ENCODE peak calls at places on chromosomes 13 and 19, in four cellular contexts. D, V, O and H are unnamed samples.

GRCh38 chr19:588758-589692 is 656 bp upstream of the HCN2 start:
- DNase-seq in D (no peak), V (no peak), O (no peak), H (no peak)

GRCh38 chr19:5225486-5226345 is 114.9 kb downstream of the PTPRS start:
- DNase-seq in D (peak; percentile 16), V (no peak), O (no peak), H (no peak)

GRCh38 chr13:26442541-26442940 is 114.9 kb upstream of the WASF3 start:
- DNase-seq in D (no peak), V (no peak), O (no peak), H (no peak)

GRCh38 chr19:48218964-48219363 is 36.7 kb downstream of the CARD8 start:
- DNase-seq in D (no peak), V (no peak), O (no peak), H (no peak)

GRCh38 chr13:29465741-29466293 is 129.7 kb downstream of the SLC7A1 start:
- DNase-seq in D (peak; percentile 52), V (peak; percentile 57), O (peak; percentile 14), H (peak; percentile 23)

GRCh38 chr13:101331731-101332130 is 84.6 kb downstream of the NALCN start:
- DNase-seq in D (no peak), V (no peak), O (no peak), H (no peak)

GRCh38 chr19:16594681-16595091 is 22.5 kb upstream of the SLC35E1 start:
- DNase-seq in D (no peak), V (no peak), O (no peak), H (no peak)

GRCh38 chr19:46678110-46678732 is 17.2 kb upstream of the DACT3 start:
- DNase-seq in D (no peak), V (no peak), O (no peak), H (no peak)

GRCh38 chr13:60509601-60510386 is 112.8 kb downstream of the TDRD3 start:
- DNase-seq in D (no peak), V (no peak), O (no peak), H (no peak)

GRCh38 chr13:67200183-67200582 is 30.0 kb downstream of the PCDH9 start:
- DNase-seq in D (no peak), V (no peak), O (no peak), H (no peak)

GRCh38 chr13:80721689-80722088 is 380.8 kb upstream of the SPRY2 start:
- DNase-seq in D (no peak), V (no peak), O (no peak), H (no peak)

GRCh38 chr13:66313408-66313807 is 916.7 kb downstream of the PCDH9 start:
- DNase-seq in D (no peak), V (no peak), O (no peak), H (no peak)

GRCh38 chr19:40348961-40349507 is 539 bp downstream of the PLD3 start:
- DNase-seq in D (no peak), V (no peak), O (peak; percentile 48), H (peak; percentile 65)

GRCh38 chr13:43235028-43235427 is 211.6 kb downstream of the DNAJC15 start:
- DNase-seq in D (no peak), V (no peak), O (no peak), H (no peak)

GRCh38 chr13:97411894-97412460 is 22.0 kb upstream of the RAP2A start:
- DNase-seq in D (no peak), V (no peak), O (no peak), H (no peak)

GRCh38 chr13:105518086-105518485 is 1017.4 kb downstream of the EFNB2 start:
- DNase-seq in D (no peak), V (no peak), O (no peak), H (no peak)

GRCh38 chr19:33130433-33130832 is 1.5 kb upstream of the WDR88 start:
- DNase-seq in D (no peak), V (no peak), O (no peak), H (no peak)

GRCh38 chr19:33129901-33130300 is 2.0 kb upstream of the WDR88 start:
- DNase-seq in D (no peak), V (no peak), O (no peak), H (no peak)

GRCh38 chr19:33125929-33126388 is 6.0 kb upstream of the WDR88 start:
- DNase-seq in D (peak; percentile 45), V (peak; percentile 45), O (peak; percentile 23), H (peak; percentile 72)

GRCh38 chr19:33118643-33119042 is 13.3 kb upstream of the WDR88 start:
- DNase-seq in D (no peak), V (no peak), O (no peak), H (no peak)

GRCh38 chr19:33124207-33125098 is 7.5 kb upstream of the WDR88 start:
- DNase-seq in D (no peak), V (no peak), O (no peak), H (no peak)
- TF ChIP-seq POLR2A in D (no peak), V (no peak), O (no peak), H (no peak)

DNA sequence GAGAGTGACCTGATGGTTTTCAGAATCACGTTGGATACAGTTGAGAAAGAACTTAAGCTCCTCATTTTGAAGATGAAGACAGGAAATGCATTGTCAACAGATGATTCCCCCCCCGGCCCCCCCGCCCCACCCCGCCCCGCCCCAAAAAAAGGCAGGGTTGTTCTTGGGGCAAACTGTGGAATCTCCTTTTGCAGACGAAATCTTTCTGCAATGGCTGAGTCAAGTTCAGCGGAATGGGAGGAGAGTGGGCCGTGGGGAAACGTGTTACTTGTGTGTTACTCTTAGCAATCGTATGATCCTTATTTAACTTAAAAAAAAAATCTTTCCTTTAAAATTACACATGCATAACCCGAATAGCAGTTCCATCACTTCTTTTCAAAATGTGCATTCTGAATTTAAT is 348.4 kb upstream of the ARGLU1 start:
- DNase-seq in D (no peak), V (no peak), O (no peak), H (no peak)
- H3K4me1 ChIP-seq in D (peaks cover 11% of the 10 kb centered on the region), V (no peaks in the 10 kb centered on the region), O (no peaks in the 10 kb centered on the region), H (peaks cover 4% of the 10 kb centered on the region)

GRCh38 chr19:2528543-2529173 is 52.7 kb downstream of the GADD45B start:
- DNase-seq in D (no peak), V (no peak), O (no peak), H (no peak)

GRCh38 chr19:2527716-2528115 is 51.8 kb downstream of the GADD45B start:
- DNase-seq in D (no peak), V (no peak), O (no peak), H (no peak)

GRCh38 chr19:2527171-2527570 is 51.2 kb downstream of the GADD45B start:
- DNase-seq in D (no peak), V (no peak), O (no peak), H (no peak)

GRCh38 chr19:2532252-2533071 is 56.5 kb downstream of the GADD45B start:
- DNase-seq in D (no peak), V (no peak), O (no peak), H (no peak)

GRCh38 chr19:2529473-2529918 is 53.6 kb downstream of the GADD45B start:
- DNase-seq in D (no peak), V (no peak), O (peak; percentile 76), H (no peak)
- H3K27ac ChIP-seq in D (no peak overlapping the region), V (no peak overlapping the region), O (peak overlapping the region; percentile 36), H (no peak overlapping the region)

DNA sequence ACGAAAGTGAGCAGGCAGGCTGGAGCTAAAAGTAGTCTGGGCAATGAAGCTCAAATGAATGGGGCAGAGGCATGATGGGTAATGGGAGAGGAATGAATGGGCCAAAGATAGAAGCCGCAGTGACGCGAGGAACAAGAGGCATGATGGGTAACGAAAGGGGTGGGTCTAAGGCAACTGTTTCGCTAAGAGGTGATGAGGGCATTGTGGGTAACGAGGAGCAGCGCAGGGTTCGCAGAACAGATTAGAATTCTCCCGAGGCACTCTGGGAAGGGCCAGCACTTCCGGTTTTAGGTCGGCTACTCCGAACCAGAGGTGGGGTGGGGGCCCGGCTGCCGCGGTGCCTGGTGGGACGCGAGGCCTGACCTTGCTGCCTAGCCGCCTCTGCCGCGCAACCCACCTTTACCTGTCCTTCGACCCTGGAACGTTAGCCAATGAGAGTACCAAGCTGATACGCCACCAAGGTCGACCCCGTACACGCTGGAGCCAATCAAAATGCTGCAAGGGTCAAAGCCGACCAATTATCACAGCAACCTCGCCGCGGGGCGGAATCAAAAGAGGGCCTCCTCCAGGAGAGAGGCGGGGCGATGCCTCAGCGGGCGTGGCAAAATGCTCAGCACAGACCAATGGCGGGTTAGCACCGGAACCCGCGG is 563 bp upstream of the TOMM40 start:
- DNase-seq in D (peak; percentile 100), V (no peak), O (peak; percentile 100), H (peak; percentile 100)
- TF ChIP-seq POLR2A in D (no peak), V (peak; percentile 61), O (peak; percentile 31), H (peak; percentile 64)